ENCODE peak calls at places on chromosomes 6 and 20, in seven cellular contexts. I, Q, R, C, X, J and N are unnamed samples.

GRCh38 chr6:111823831-111824607 is 49.2 kb downstream of the FYN start:
- DNase-seq in X (no peak), I (peak), R (peak), Q (no peak), J (no peak), C (no peak), N (no peak)

GRCh38 chr6:132863895-132864294 is 49.5 kb downstream of the RPS12 start:
- DNase-seq in X (no peak), Q (no peak), R (no peak), I (no peak), C (no peak), J (no peak), N (no peak)

GRCh38 chr6:14452567-14453527 is 335.3 kb downstream of the CD83 start:
- DNase-seq in C (no peak), Q (peak), X (no peak), I (no peak), J (no peak), R (no peak), N (no peak)

GRCh38 chr6:103534107-103534506 is 1325.6 kb downstream of the HACE1 start:
- DNase-seq in Q (no peak), J (no peak), I (no peak), C (no peak), R (no peak), X (no peak), N (no peak)

GRCh38 chr6:88166901-88167624 is 916 bp upstream of the CNR1 start:
- DNase-seq in Q (no peak), C (peak), J (no peak), R (no peak), X (no peak), I (no peak), N (no peak)

GRCh38 chr6:14874975-14875677 is 370.7 kb upstream of the JARID2 start:
- DNase-seq in X (no peak), Q (no peak), C (no peak), R (no peak), I (no peak), J (no peak), N (no peak)

GRCh38 chr6:117992856-117993255 is 85.8 kb downstream of the SLC35F1 start:
- DNase-seq in C (no peak), J (peak), Q (no peak), R (no peak), X (no peak), I (no peak), N (no peak)

GRCh38 chr6:44805239-44805849 is 417.8 kb downstream of the CDC5L start:
- DNase-seq in X (no peak), Q (no peak), I (no peak), R (peak), J (peak), C (no peak), N (no peak)

GRCh38 chr6:160419488-160419887 is 71.3 kb downstream of the SLC22A3 start:
- DNase-seq in C (no peak), R (no peak), I (no peak), Q (no peak), X (no peak), J (no peak), N (no peak)

GRCh38 chr20:16533493-16533892 is 39.8 kb downstream of the KIF16B start:
- DNase-seq in R (no peak), X (no peak), J (no peak), Q (no peak), C (no peak), I (no peak), N (no peak)

GRCh38 chr20:62281161-62281933 is 21.4 kb upstream of the ADRM1 start:
- DNase-seq in J (no peak), C (no peak), I (no peak), Q (no peak), R (no peak), X (no peak), N (peak)

GRCh38 chr6:119126826-119127225 is 48.4 kb upstream of the FAM184A start:
- DNase-seq in J (no peak), R (no peak), C (no peak), X (no peak), Q (no peak), I (no peak), N (no peak)

GRCh38 chr20:42183147-42183546 is 565.0 kb upstream of the CHD6 start:
- DNase-seq in X (no peak), C (no peak), I (no peak), Q (no peak), R (no peak), J (no peak), N (no peak)

GRCh38 chr20:43940518-43941225 is 26.0 kb downstream of the TOX2 start:
- DNase-seq in I (no peak), C (no peak), X (no peak), Q (no peak), J (no peak), R (no peak), N (no peak)

GRCh38 chr6:156652231-156652750 is 124.9 kb upstream of the ARID1B start:
- DNase-seq in J (no peak), X (no peak), Q (no peak), R (no peak), C (no peak), I (no peak), N (no peak)

GRCh38 chr20:57753332-57754164 is 43.7 kb upstream of the PMEPA1 start:
- DNase-seq in C (peak), X (no peak), Q (no peak), J (no peak), R (no peak), I (no peak), N (no peak)

GRCh38 chr6:110389689-110390382 is 25.5 kb downstream of the DDO start:
- DNase-seq in I (no peak), J (no peak), Q (no peak), C (no peak), X (no peak), R (no peak), N (no peak)

GRCh38 chr20:59016795-59017492 is 2.3 kb upstream of the TUBB1 start:
- DNase-seq in Q (no peak), I (no peak), C (no peak), J (no peak), X (no peak), R (no peak), N (no peak)

GRCh38 chr20:22577515-22578220 is 6.7 kb downstream of the FOXA2 start:
- DNase-seq in X (no peak), I (no peak), C (no peak), R (no peak), Q (no peak), J (no peak), N (no peak)

GRCh38 chr20:4266183-4266582 is 250.8 kb upstream of the RNF24 start:
- DNase-seq in R (no peak), I (no peak), C (no peak), Q (no peak), X (no peak), J (no peak), N (no peak)

GRCh38 chr6:12034831-12035230 is 22.7 kb downstream of the HIVEP1 start:
- DNase-seq in C (no peak), I (no peak), X (no peak), Q (no peak), J (no peak), R (no peak), N (no peak)

GRCh38 chr6:135114355-135115145 is 59.9 kb upstream of the HBS1L start:
- DNase-seq in J (no peak), X (no peak), Q (no peak), I (no peak), C (no peak), R (no peak), N (no peak)

GRCh38 chr20:33568378-33569289 is 78.7 kb downstream of the CBFA2T2 start:
- DNase-seq in C (peak), Q (no peak), X (no peak), I (no peak), J (no peak), R (peak), N (peak)

GRCh38 chr6:836276-836853 is 143.4 kb upstream of the EXOC2 start:
- DNase-seq in R (no peak), J (no peak), I (no peak), Q (no peak), C (no peak), X (no peak), N (no peak)

GRCh38 chr6:127516676-127517273 is 2.4 kb downstream of the MTCL3 start:
- DNase-seq in X (no peak), I (peak), Q (peak), J (peak), C (peak), R (no peak), N (no peak)

GRCh38 chr6:154583546-154584188 is 73.2 kb upstream of the CNKSR3 start:
- DNase-seq in I (no peak), X (no peak), Q (no peak), R (no peak), C (no peak), J (no peak), N (no peak)

GRCh38 chr6:31879901-31880300 is 1.1 kb upstream of the SLC44A4 start:
- DNase-seq in I (no peak), Q (no peak), R (no peak), C (peak), J (no peak), X (no peak), N (no peak)

GRCh38 chr20:32762754-32763201 is 593 bp downstream of the DNMT3B start:
- DNase-seq in R (no peak), X (no peak), J (no peak), I (no peak), Q (peak), C (no peak), N (no peak)

GRCh38 chr6:162917506-162917905 is 189.7 kb downstream of the PACRG start:
- DNase-seq in X (no peak), C (no peak), R (peak), J (no peak), Q (no peak), I (peak), N (no peak)

GRCh38 chr6:118350881-118351430 is 197.1 kb upstream of the PLN start:
- DNase-seq in R (peak), I (no peak), C (no peak), J (peak), X (no peak), Q (no peak), N (no peak)

GRCh38 chr6:9131616-9132015 is 696.3 kb upstream of the SLC35B3 start:
- DNase-seq in X (no peak), C (no peak), Q (no peak), R (no peak), J (no peak), I (no peak), N (peak)

GRCh38 chr6:113855500-113856010 is 1.6 kb upstream of the MARCKS start:
- DNase-seq in J (peak), R (peak), Q (no peak), X (no peak), I (no peak), C (no peak), N (no peak)

GRCh38 chr20:5031206-5031557 is 29.9 kb upstream of the SLC23A2 start:
- DNase-seq in X (no peak), J (no peak), I (no peak), C (no peak), Q (no peak), R (no peak), N (no peak)

GRCh38 chr6:105810105-105810921 is 275.8 kb upstream of the PRDM1 start:
- DNase-seq in R (peak), Q (peak), X (no peak), C (no peak), J (peak), I (peak), N (no peak)

GRCh38 chr20:48629069-48629959 is 198.5 kb downstream of the PREX1 start:
- DNase-seq in I (no peak), R (no peak), Q (no peak), J (no peak), X (no peak), C (no peak), N (no peak)

GRCh38 chr20:41371361-41371760 is 4.7 kb upstream of the EMILIN3 start:
- DNase-seq in X (no peak), I (no peak), Q (no peak), C (no peak), J (no peak), R (no peak), N (no peak)

GRCh38 chr6:31896856-31897611 is 464 bp downstream of the EHMT2 start:
- DNase-seq in I (no peak), C (no peak), Q (no peak), J (no peak), X (no peak), R (no peak), N (no peak)